ENCODE peak calls at places on chromosomes 16 and 17, in six cellular contexts. One of them, this sample, is unnamed.

GRCh38 chr16:80369559-80369958 is 171.2 kb upstream of the DYNLRB2 start:
- DNase-seq in posterior cingulate gyrus: peak
- DNase-seq in stimulated activated naive CD8-positive, alpha-beta T cell treated with anti-CD3 and anti-CD28 coated beads, Interleukin-15, Interleukin-2, amounts not matched to agents 100 U/mL and 50 U/mL, for 24 hours: no peak
- DNase-seq in HEK293T: peak
- DNase-seq in NCI-H1105: no peak
- DNase-seq in AG08396: peak
- DNase-seq in this sample: peak

GRCh38 chr17:63853260-63853659 is 10.8 kb upstream of the SMARCD2 start:
- DNase-seq in posterior cingulate gyrus: no peak
- DNase-seq in stimulated activated naive CD8-positive, alpha-beta T cell treated with anti-CD3 and anti-CD28 coated beads, Interleukin-15, Interleukin-2, amounts not matched to agents 100 U/mL and 50 U/mL, for 24 hours: no peak
- DNase-seq in HEK293T: no peak
- DNase-seq in NCI-H1105: no peak
- DNase-seq in AG08396: no peak
- DNase-seq in this sample: no peak

GRCh38 chr17:58277726-58278595 is 2.8 kb downstream of the MPO start:
- DNase-seq in posterior cingulate gyrus: no peak
- DNase-seq in stimulated activated naive CD8-positive, alpha-beta T cell treated with anti-CD3 and anti-CD28 coated beads, Interleukin-15, Interleukin-2, amounts not matched to agents 100 U/mL and 50 U/mL, for 24 hours: no peak
- DNase-seq in HEK293T: peak
- DNase-seq in NCI-H1105: no peak
- DNase-seq in AG08396: peak
- DNase-seq in this sample: no peak

GRCh38 chr16:74698220-74698619 is 2.4 kb downstream of the MLKL start:
- DNase-seq in posterior cingulate gyrus: no peak
- DNase-seq in stimulated activated naive CD8-positive, alpha-beta T cell treated with anti-CD3 and anti-CD28 coated beads, Interleukin-15, Interleukin-2, amounts not matched to agents 100 U/mL and 50 U/mL, for 24 hours: no peak
- DNase-seq in HEK293T: no peak
- DNase-seq in NCI-H1105: no peak
- DNase-seq in AG08396: no peak
- DNase-seq in this sample: no peak

GRCh38 chr16:3819741-3820724 is 60.5 kb downstream of the CREBBP start:
- DNase-seq in posterior cingulate gyrus: no peak
- DNase-seq in stimulated activated naive CD8-positive, alpha-beta T cell treated with anti-CD3 and anti-CD28 coated beads, Interleukin-15, Interleukin-2, amounts not matched to agents 100 U/mL and 50 U/mL, for 24 hours: no peak
- DNase-seq in HEK293T: peak
- DNase-seq in NCI-H1105: peak
- DNase-seq in AG08396: peak
- DNase-seq in this sample: peak

GRCh38 chr17:54916721-54917120 is 16.1 kb downstream of the TOM1L1 start:
- DNase-seq in posterior cingulate gyrus: no peak
- DNase-seq in stimulated activated naive CD8-positive, alpha-beta T cell treated with anti-CD3 and anti-CD28 coated beads, Interleukin-15, Interleukin-2, amounts not matched to agents 100 U/mL and 50 U/mL, for 24 hours: no peak
- DNase-seq in HEK293T: no peak
- DNase-seq in NCI-H1105: no peak
- DNase-seq in AG08396: no peak
- DNase-seq in this sample: no peak

GRCh38 chr16:3640207-3640606 is 14.3 kb upstream of the DNASE1 start:
- DNase-seq in posterior cingulate gyrus: no peak
- DNase-seq in stimulated activated naive CD8-positive, alpha-beta T cell treated with anti-CD3 and anti-CD28 coated beads, Interleukin-15, Interleukin-2, amounts not matched to agents 100 U/mL and 50 U/mL, for 24 hours: no peak
- DNase-seq in HEK293T: no peak
- DNase-seq in NCI-H1105: no peak
- DNase-seq in AG08396: no peak
- DNase-seq in this sample: no peak

GRCh38 chr17:40687106-40687505 is 16.4 kb downstream of the KRT24 start:
- DNase-seq in posterior cingulate gyrus: no peak
- DNase-seq in stimulated activated naive CD8-positive, alpha-beta T cell treated with anti-CD3 and anti-CD28 coated beads, Interleukin-15, Interleukin-2, amounts not matched to agents 100 U/mL and 50 U/mL, for 24 hours: no peak
- DNase-seq in HEK293T: no peak
- DNase-seq in NCI-H1105: no peak
- DNase-seq in AG08396: no peak
- DNase-seq in this sample: no peak

GRCh38 chr17:2563061-2563460 is 30.4 kb upstream of the PAFAH1B1 start:
- DNase-seq in posterior cingulate gyrus: no peak
- DNase-seq in stimulated activated naive CD8-positive, alpha-beta T cell treated with anti-CD3 and anti-CD28 coated beads, Interleukin-15, Interleukin-2, amounts not matched to agents 100 U/mL and 50 U/mL, for 24 hours: no peak
- DNase-seq in HEK293T: no peak
- DNase-seq in NCI-H1105: no peak
- DNase-seq in AG08396: no peak
- DNase-seq in this sample: no peak

GRCh38 chr17:46159686-46160085 is 33.5 kb downstream of the KANSL1 start:
- DNase-seq in posterior cingulate gyrus: no peak
- DNase-seq in stimulated activated naive CD8-positive, alpha-beta T cell treated with anti-CD3 and anti-CD28 coated beads, Interleukin-15, Interleukin-2, amounts not matched to agents 100 U/mL and 50 U/mL, for 24 hours: no peak
- DNase-seq in HEK293T: no peak
- DNase-seq in NCI-H1105: no peak
- DNase-seq in AG08396: peak
- DNase-seq in this sample: no peak

GRCh38 chr17:38669520-38669919 is 5.2 kb downstream of the EPOP start:
- DNase-seq in posterior cingulate gyrus: no peak
- DNase-seq in stimulated activated naive CD8-positive, alpha-beta T cell treated with anti-CD3 and anti-CD28 coated beads, Interleukin-15, Interleukin-2, amounts not matched to agents 100 U/mL and 50 U/mL, for 24 hours: no peak
- DNase-seq in HEK293T: no peak
- DNase-seq in NCI-H1105: no peak
- DNase-seq in AG08396: no peak
- DNase-seq in this sample: no peak

This sample was measured in NCI-H748 treated with DMSO at 0.1 percent for 48 hours.